ENCODE peak calls at places on chromosomes 4 and X, in ten cellular contexts. I is erythroblast, R is Kasumi-1, Z is NCI-H2029, O is NCI-H2171, J is HEK293T, S is DMS153, M is tibial nerve, P is AG20443, B is pons. Q is an unnamed sample.

GRCh38 chr4:95155759-95156451 is 392.9 kb downstream of the UNC5C start:
- DNase-seq in P (peak; percentile 31), M (no peak), S (no peak), R (peak; percentile 51), I (peak; percentile 22), O (peak; percentile 32), J (peak; percentile 27), Z (no peak), B (peak; percentile 82), Q (peak; percentile 59)

GRCh38 chr4:144583658-144584057 is 62.3 kb upstream of the HHIP start:
- DNase-seq in P (no peak), R (no peak), B (peak; percentile 40), S (no peak), M (no peak), O (no peak), J (no peak), I (no peak), Z (no peak), Q (no peak)

GRCh38 chr4:47471591-47471990 is 8.1 kb upstream of the COMMD8 start:
- DNase-seq in P (no peak), J (no peak), R (no peak), B (no peak), O (no peak), M (no peak), I (no peak), Z (no peak), S (no peak), Q (no peak)

GRCh38 chr4:77788990-77789389 is 30.2 kb downstream of the CNOT6L start:
- DNase-seq in Z (no peak), B (no peak), S (no peak), O (no peak), P (no peak), R (no peak), M (no peak), I (no peak), J (no peak), Q (no peak)

GRCh38 chrX:41010188-41010846 is 74.9 kb upstream of the USP9X start:
- DNase-seq in O (no peak), P (peak; percentile 78), B (peak; percentile 76), I (peak; percentile 97), R (peak; percentile 94), Z (peak; percentile 32), M (peak; percentile 77), J (peak; percentile 35), S (peak; percentile 49), Q (peak; percentile 26)

GRCh38 chr4:77911091-77911490 is 48.5 kb downstream of the MRPL1 start:
- DNase-seq in O (no peak), M (no peak), J (no peak), I (no peak), P (no peak), R (no peak), Z (no peak), S (no peak), B (no peak), Q (no peak)

GRCh38 chrX:80808160-80808735 is 1.4 kb downstream of the BRWD3 start:
- DNase-seq in J (peak; percentile 9), S (peak; percentile 55), B (peak; percentile 93), R (peak; percentile 66), O (peak; percentile 11), P (peak; percentile 8), M (peak; percentile 88), I (peak; percentile 88), Z (peak; percentile 63), Q (peak; percentile 84)

GRCh38 chrX:66149519-66149918 is 14.5 kb upstream of the HEPH start:
- DNase-seq in I (no peak), M (no peak), B (no peak), J (no peak), P (no peak), Z (no peak), S (no peak), R (no peak), O (no peak), Q (no peak)

GRCh38 chr4:7842384-7843279 is 97.0 kb downstream of the AFAP1 start:
- DNase-seq in R (no peak), M (peak; percentile 66), B (no peak), I (no peak), S (no peak), J (no peak), P (peak; percentile 88), Z (no peak), O (no peak), Q (no peak)

GRCh38 chrX:10754445-10754844 is 134.1 kb upstream of the MID1 start:
- DNase-seq in Z (no peak), M (no peak), S (no peak), I (no peak), B (no peak), P (no peak), J (no peak), R (no peak), O (no peak), Q (no peak)